ENCODE peak calls at places on chromosomes 2 and 18, in seven cellular contexts. One of them, this sample, is unnamed.

GRCh38 chr2:170408461-170409163 is 230.7 kb downstream of the MYO3B start:
- DNase-seq in mesendoderm: no peak
- DNase-seq in H9: peak; percentile 49
- DNase-seq in IMR-90: no peak
- DNase-seq in H1: no peak
- DNase-seq in mesenchymal stem cell: no peak
- DNase-seq in trophoblast cell: no peak
- DNase-seq in this sample: no peak

GRCh38 chr2:179842498-179843153 is 18.8 kb downstream of the ZNF385B start:
- DNase-seq in mesendoderm: peak; percentile 61
- DNase-seq in H9: peak; percentile 59
- DNase-seq in IMR-90: no peak
- DNase-seq in H1: peak; percentile 53
- DNase-seq in mesenchymal stem cell: peak; percentile 15
- DNase-seq in trophoblast cell: no peak
- DNase-seq in this sample: no peak

GRCh38 chr2:18940184-18940583 is 350.8 kb upstream of the NT5C1B start:
- DNase-seq in mesendoderm: no peak
- DNase-seq in H9: no peak
- DNase-seq in IMR-90: no peak
- DNase-seq in H1: no peak
- DNase-seq in mesenchymal stem cell: no peak
- DNase-seq in trophoblast cell: no peak
- DNase-seq in this sample: no peak

GRCh38 chr18:9627642-9628041 is 13.3 kb upstream of the PPP4R1 start:
- DNase-seq in mesendoderm: peak; percentile 94
- DNase-seq in H9: no peak
- DNase-seq in IMR-90: peak; percentile 65
- DNase-seq in H1: no peak
- DNase-seq in mesenchymal stem cell: peak; percentile 77
- DNase-seq in trophoblast cell: peak; percentile 93
- DNase-seq in this sample: no peak

GRCh38 chr2:205769879-205770278 is 87.6 kb downstream of the NRP2 start:
- DNase-seq in mesendoderm: no peak
- DNase-seq in H9: no peak
- DNase-seq in IMR-90: peak; percentile 38
- DNase-seq in H1: no peak
- DNase-seq in mesenchymal stem cell: no peak
- DNase-seq in trophoblast cell: no peak
- DNase-seq in this sample: no peak

GRCh38 chr18:68928762-68929675 is 131.1 kb downstream of the CCDC102B start:
- DNase-seq in mesendoderm: peak; percentile 50
- DNase-seq in H9: no peak
- DNase-seq in IMR-90: no peak
- DNase-seq in H1: no peak
- DNase-seq in mesenchymal stem cell: no peak
- DNase-seq in trophoblast cell: no peak
- DNase-seq in this sample: peak; percentile 24

GRCh38 chr2:111100087-111100764 is 20.5 kb upstream of the BCL2L11 start:
- DNase-seq in mesendoderm: no peak
- DNase-seq in H9: no peak
- DNase-seq in IMR-90: no peak
- DNase-seq in H1: no peak
- DNase-seq in mesenchymal stem cell: no peak
- DNase-seq in trophoblast cell: no peak
- DNase-seq in this sample: no peak

GRCh38 chr2:237202288-237203030 is 116.8 kb downstream of the COPS8 start:
- DNase-seq in mesendoderm: peak; percentile 33
- DNase-seq in H9: no peak
- DNase-seq in IMR-90: no peak
- DNase-seq in H1: no peak
- DNase-seq in mesenchymal stem cell: no peak
- DNase-seq in trophoblast cell: peak; percentile 62
- DNase-seq in this sample: no peak

GRCh38 chr2:61436092-61436491 is 34.8 kb downstream of the USP34 start:
- DNase-seq in mesendoderm: no peak
- DNase-seq in H9: no peak
- DNase-seq in IMR-90: no peak
- DNase-seq in H1: no peak
- DNase-seq in mesenchymal stem cell: peak; percentile 61
- DNase-seq in trophoblast cell: no peak
- DNase-seq in this sample: no peak

GRCh38 chr18:25830787-25831186 is 259.6 kb downstream of the SS18 start:
- DNase-seq in mesendoderm: peak; percentile 25
- DNase-seq in H9: no peak
- DNase-seq in IMR-90: peak; percentile 82
- DNase-seq in H1: no peak
- DNase-seq in mesenchymal stem cell: peak; percentile 79
- DNase-seq in trophoblast cell: peak; percentile 97
- DNase-seq in this sample: no peak

GRCh38 chr2:144520718-144521487 is 984 bp upstream of the ZEB2 start:
- DNase-seq in mesendoderm: no peak
- DNase-seq in H9: no peak
- DNase-seq in IMR-90: peak; percentile 62
- DNase-seq in H1: no peak
- DNase-seq in mesenchymal stem cell: peak; percentile 76
- DNase-seq in trophoblast cell: no peak
- DNase-seq in this sample: no peak

GRCh38 chr2:1625281-1626001 is 118.9 kb downstream of the PXDN start:
- DNase-seq in mesendoderm: peak; percentile 88
- DNase-seq in H9: peak; percentile 97
- DNase-seq in IMR-90: peak; percentile 82
- DNase-seq in H1: peak; percentile 81
- DNase-seq in mesenchymal stem cell: peak; percentile 49
- DNase-seq in trophoblast cell: peak; percentile 89
- DNase-seq in this sample: peak; percentile 42

GRCh38 chr2:69222984-69223658 is 163.9 kb downstream of the GFPT1 start:
- DNase-seq in mesendoderm: no peak
- DNase-seq in H9: no peak
- DNase-seq in IMR-90: peak; percentile 55
- DNase-seq in H1: no peak
- DNase-seq in mesenchymal stem cell: peak; percentile 81
- DNase-seq in trophoblast cell: no peak
- DNase-seq in this sample: no peak

GRCh38 chr2:96103388-96103705 is 13.0 kb downstream of the ADRA2B start:
- DNase-seq in mesendoderm: no peak
- DNase-seq in H9: peak; percentile 23
- DNase-seq in IMR-90: no peak
- DNase-seq in H1: peak; percentile 44
- DNase-seq in mesenchymal stem cell: no peak
- DNase-seq in trophoblast cell: no peak
- DNase-seq in this sample: no peak

GRCh38 chr2:149857344-149857743 is 269.8 kb upstream of the MMADHC start:
- DNase-seq in mesendoderm: no peak
- DNase-seq in H9: no peak
- DNase-seq in IMR-90: peak; percentile 56
- DNase-seq in H1: no peak
- DNase-seq in mesenchymal stem cell: peak; percentile 50
- DNase-seq in trophoblast cell: no peak
- DNase-seq in this sample: no peak

GRCh38 chr18:28175047-28175929 is 1.6 kb downstream of the CDH2 start:
- DNase-seq in mesendoderm: peak; percentile 69
- DNase-seq in H9: peak; percentile 48
- DNase-seq in IMR-90: peak; percentile 42
- DNase-seq in H1: no peak
- DNase-seq in mesenchymal stem cell: peak; percentile 63
- DNase-seq in trophoblast cell: no peak
- DNase-seq in this sample: peak; percentile 89

DNA sequence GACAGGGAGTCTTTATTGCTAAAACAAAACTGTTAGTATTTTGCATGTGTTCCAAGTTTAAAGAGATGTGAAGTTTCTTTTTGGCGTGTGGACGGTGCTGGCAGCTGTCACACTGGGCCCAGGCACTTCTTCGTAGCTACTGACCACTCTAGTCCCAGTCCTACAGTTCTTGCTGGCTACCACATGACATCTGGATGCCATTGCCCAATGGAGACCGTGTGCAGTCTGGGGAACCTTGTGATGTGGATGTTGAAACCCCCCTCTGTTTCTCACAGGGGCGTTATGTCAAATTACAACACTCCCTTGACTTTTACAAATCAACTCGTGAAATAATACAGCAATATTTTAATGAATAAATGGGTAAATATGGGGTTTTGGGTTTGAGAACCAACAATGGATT is 1.1 kb downstream of the GPD2 start:
- DNase-seq in mesendoderm: peak; percentile 13
- DNase-seq in H9: no peak
- DNase-seq in IMR-90: peak; percentile 43
- DNase-seq in H1: no peak
- DNase-seq in mesenchymal stem cell: peak; percentile 76
- DNase-seq in trophoblast cell: peak; percentile 41
- DNase-seq in this sample: no peak
- H4K8ac ChIP-seq in mesendoderm: no peak overlapping the region
- H4K8ac ChIP-seq in H9: no peak overlapping the region
- H4K8ac ChIP-seq in IMR-90: no peak overlapping the region
- H4K8ac ChIP-seq in H1: no peak overlapping the region
- H4K8ac ChIP-seq in mesenchymal stem cell: no peak overlapping the region
- H4K8ac ChIP-seq in trophoblast cell: no peak overlapping the region
- H4K8ac ChIP-seq in this sample: no peak overlapping the region

GRCh38 chr2:28217042-28217740 is 175.5 kb upstream of the FOSL2 start:
- DNase-seq in mesendoderm: no peak
- DNase-seq in H9: no peak
- DNase-seq in IMR-90: no peak
- DNase-seq in H1: no peak
- DNase-seq in mesenchymal stem cell: no peak
- DNase-seq in trophoblast cell: no peak
- DNase-seq in this sample: no peak
- H4K8ac ChIP-seq in mesendoderm: no peak overlapping the region
- H4K8ac ChIP-seq in H9: no peak overlapping the region
- H4K8ac ChIP-seq in IMR-90: no peak overlapping the region
- H4K8ac ChIP-seq in H1: no peak overlapping the region
- H4K8ac ChIP-seq in mesenchymal stem cell: no peak overlapping the region
- H4K8ac ChIP-seq in trophoblast cell: no peak overlapping the region
- H4K8ac ChIP-seq in this sample: no peak overlapping the region

GRCh38 chr2:178833382-178833781 is 26.2 kb upstream of the TTN start:
- DNase-seq in mesendoderm: no peak
- DNase-seq in H9: no peak
- DNase-seq in IMR-90: no peak
- DNase-seq in H1: no peak
- DNase-seq in mesenchymal stem cell: no peak
- DNase-seq in trophoblast cell: no peak
- DNase-seq in this sample: no peak
- H4K8ac ChIP-seq in mesendoderm: no peak overlapping the region
- H4K8ac ChIP-seq in H9: no peak overlapping the region
- H4K8ac ChIP-seq in IMR-90: no peak overlapping the region
- H4K8ac ChIP-seq in H1: no peak overlapping the region
- H4K8ac ChIP-seq in mesenchymal stem cell: no peak overlapping the region
- H4K8ac ChIP-seq in trophoblast cell: no peak overlapping the region
- H4K8ac ChIP-seq in this sample: no peak overlapping the region

DNA sequence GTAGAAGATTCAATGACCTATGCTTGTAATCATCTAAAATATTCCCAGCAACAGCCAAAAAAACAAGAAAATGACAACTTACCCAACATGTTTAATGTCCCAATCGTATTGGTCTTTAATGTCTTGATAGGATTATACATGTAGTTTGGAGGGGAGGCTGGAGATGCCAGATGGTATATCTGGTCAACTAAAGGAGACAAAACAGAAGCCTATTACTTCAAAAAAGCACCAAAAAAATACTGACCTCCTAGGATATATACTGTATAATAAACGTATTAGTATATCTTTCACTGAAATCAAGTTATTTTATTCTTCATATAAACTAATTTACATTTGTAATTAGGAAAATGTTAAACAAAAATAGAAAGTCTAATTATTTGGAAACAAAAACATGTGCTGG is 64.5 kb downstream of the UXS1 start:
- DNase-seq in mesendoderm: no peak
- DNase-seq in H9: no peak
- DNase-seq in IMR-90: no peak
- DNase-seq in H1: no peak
- DNase-seq in mesenchymal stem cell: no peak
- DNase-seq in trophoblast cell: peak; percentile 49
- DNase-seq in this sample: no peak
- H4K8ac ChIP-seq in mesendoderm: no peak overlapping the region
- H4K8ac ChIP-seq in H9: no peak overlapping the region
- H4K8ac ChIP-seq in IMR-90: no peak overlapping the region
- H4K8ac ChIP-seq in H1: no peak overlapping the region
- H4K8ac ChIP-seq in mesenchymal stem cell: no peak overlapping the region
- H4K8ac ChIP-seq in trophoblast cell: no peak overlapping the region
- H4K8ac ChIP-seq in this sample: no peak overlapping the region

GRCh38 chr2:131029812-131030211 is 63.4 kb downstream of the FAM168B start:
- DNase-seq in mesendoderm: no peak
- DNase-seq in H9: no peak
- DNase-seq in IMR-90: no peak
- DNase-seq in H1: no peak
- DNase-seq in mesenchymal stem cell: no peak
- DNase-seq in trophoblast cell: no peak
- DNase-seq in this sample: no peak
- H4K8ac ChIP-seq in mesendoderm: no peak overlapping the region
- H4K8ac ChIP-seq in H9: no peak overlapping the region
- H4K8ac ChIP-seq in IMR-90: no peak overlapping the region
- H4K8ac ChIP-seq in H1: no peak overlapping the region
- H4K8ac ChIP-seq in mesenchymal stem cell: no peak overlapping the region
- H4K8ac ChIP-seq in trophoblast cell: no peak overlapping the region
- H4K8ac ChIP-seq in this sample: no peak overlapping the region

GRCh38 chr2:165248238-165248637 is 9.0 kb downstream of the SCN2A start:
- DNase-seq in mesendoderm: no peak
- DNase-seq in H9: no peak
- DNase-seq in IMR-90: no peak
- DNase-seq in H1: no peak
- DNase-seq in mesenchymal stem cell: no peak
- DNase-seq in trophoblast cell: peak; percentile 67
- DNase-seq in this sample: no peak

GRCh38 chr2:165239826-165240618 is 808 bp downstream of the SCN2A start:
- DNase-seq in mesendoderm: no peak
- DNase-seq in H9: no peak
- DNase-seq in IMR-90: no peak
- DNase-seq in H1: no peak
- DNase-seq in mesenchymal stem cell: no peak
- DNase-seq in trophoblast cell: no peak
- DNase-seq in this sample: no peak

GRCh38 chr2:165239230-165239629 is at the start of gene SCN2A:
- DNase-seq in mesendoderm: peak; percentile 63
- DNase-seq in H9: no peak
- DNase-seq in IMR-90: peak; percentile 49
- DNase-seq in H1: no peak
- DNase-seq in mesenchymal stem cell: peak; percentile 64
- DNase-seq in trophoblast cell: peak; percentile 81
- DNase-seq in this sample: peak; percentile 47

GRCh38 chr2:165240927-165241326 is 1.7 kb downstream of the SCN2A start:
- DNase-seq in mesendoderm: no peak
- DNase-seq in H9: no peak
- DNase-seq in IMR-90: no peak
- DNase-seq in H1: no peak
- DNase-seq in mesenchymal stem cell: no peak
- DNase-seq in trophoblast cell: no peak
- DNase-seq in this sample: no peak

GRCh38 chr2:165245081-165245480 is 5.9 kb downstream of the SCN2A start:
- DNase-seq in mesendoderm: peak; percentile 71
- DNase-seq in H9: no peak
- DNase-seq in IMR-90: no peak
- DNase-seq in H1: no peak
- DNase-seq in mesenchymal stem cell: no peak
- DNase-seq in trophoblast cell: no peak
- DNase-seq in this sample: no peak
- H4K8ac ChIP-seq in mesendoderm: no peak overlapping the region
- H4K8ac ChIP-seq in H9: no peak overlapping the region
- H4K8ac ChIP-seq in IMR-90: no peak overlapping the region
- H4K8ac ChIP-seq in H1: no peak overlapping the region
- H4K8ac ChIP-seq in mesenchymal stem cell: no peak overlapping the region
- H4K8ac ChIP-seq in trophoblast cell: no peak overlapping the region
- H4K8ac ChIP-seq in this sample: no peak overlapping the region

GRCh38 chr2:123894167-123894566 is 130.9 kb upstream of the CNTNAP5 start:
- DNase-seq in mesendoderm: no peak
- DNase-seq in H9: no peak
- DNase-seq in IMR-90: no peak
- DNase-seq in H1: no peak
- DNase-seq in mesenchymal stem cell: no peak
- DNase-seq in trophoblast cell: no peak
- DNase-seq in this sample: no peak
- H4K8ac ChIP-seq in mesendoderm: no peak overlapping the region
- H4K8ac ChIP-seq in H9: no peak overlapping the region
- H4K8ac ChIP-seq in IMR-90: no peak overlapping the region
- H4K8ac ChIP-seq in H1: no peak overlapping the region
- H4K8ac ChIP-seq in mesenchymal stem cell: no peak overlapping the region
- H4K8ac ChIP-seq in trophoblast cell: no peak overlapping the region
- H4K8ac ChIP-seq in this sample: no peak overlapping the region